ENCODE peak calls at places on chromosome 4, in six cellular contexts. O is upper lobe of left lung, U is IMR-90, A is heart right ventricle, R is GM23248, N is sigmoid colon. L is an unnamed sample.

GRCh38 chr4:14059006-14059405 is 431.5 kb upstream of the BOD1L1 start:
- DNase-seq in N (no peak), A (no peak), U (peak; percentile 39), O (no peak), R (peak; percentile 25), L (no peak)

GRCh38 chr4:177785000-177785399 is 342.8 kb upstream of the AGA start:
- DNase-seq in R (no peak), A (no peak), U (no peak), O (no peak), N (no peak), L (no peak)

GRCh38 chr4:40478215-40478614 is 143.1 kb downstream of the CHRNA9 start:
- DNase-seq in U (no peak), R (no peak), A (no peak), O (no peak), N (no peak), L (no peak)

GRCh38 chr4:168097161-168097560 is 4.8 kb downstream of the ANXA10 start:
- DNase-seq in A (no peak), O (no peak), R (peak; percentile 17), U (no peak), N (no peak), L (no peak)

GRCh38 chr4:836781-837301 is 10.9 kb upstream of the CPLX1 start:
- DNase-seq in O (no peak), A (no peak), U (no peak), R (no peak), N (no peak), L (peak; percentile 40)

GRCh38 chr4:88742561-88742960 is 44.9 kb upstream of the NAP1L5 start:
- DNase-seq in U (peak; percentile 36), R (no peak), O (no peak), N (no peak), A (no peak), L (no peak)

GRCh38 chr4:5809216-5809776 is 83.6 kb downstream of the CRMP1 start:
- DNase-seq in O (no peak), R (peak; percentile 20), U (peak; percentile 41), N (peak; percentile 50), A (no peak), L (no peak)

GRCh38 chr4:14596904-14597303 is 405.4 kb upstream of the CPEB2 start:
- DNase-seq in R (no peak), A (no peak), U (no peak), N (no peak), O (no peak), L (no peak)

GRCh38 chr4:67558493-67558892 is at the start of gene STAP1:
- DNase-seq in U (no peak), N (no peak), A (no peak), R (no peak), O (no peak), L (no peak)

GRCh38 chr4:36024901-36025610 is 219.3 kb downstream of the ARAP2 start:
- DNase-seq in O (no peak), N (no peak), U (no peak), R (no peak), A (no peak), L (no peak)

GRCh38 chr4:24588216-24588954 is 4.0 kb upstream of the DHX15 start:
- DNase-seq in N (no peak), A (no peak), R (no peak), U (no peak), O (no peak), L (no peak)

GRCh38 chr4:185016946-185017797 is 1.1 kb upstream of the HELT start:
- DNase-seq in O (no peak), R (peak; percentile 34), U (no peak), A (no peak), N (no peak), L (no peak)

GRCh38 chr4:56684320-56684719 is 3.2 kb upstream of the HOPX start:
- DNase-seq in A (no peak), O (no peak), R (peak; percentile 12), N (no peak), U (peak; percentile 37), L (no peak)

GRCh38 chr4:165972747-165973146 is 99.7 kb downstream of the TLL1 start:
- DNase-seq in A (no peak), R (no peak), O (no peak), U (no peak), N (no peak), L (no peak)

GRCh38 chr4:154973636-154974035 is 192.6 kb downstream of the RBM46 start:
- DNase-seq in U (no peak), N (no peak), R (no peak), A (no peak), O (no peak), L (no peak)

GRCh38 chr4:20615492-20616136 is 84.6 kb upstream of the PACRGL start:
- DNase-seq in A (no peak), N (no peak), O (no peak), R (peak; percentile 34), U (no peak), L (no peak)

GRCh38 chr4:123889376-123889945 is 492.9 kb downstream of the SPRY1 start:
- DNase-seq in O (no peak), A (no peak), N (no peak), R (no peak), U (no peak), L (no peak)

GRCh38 chr4:80431203-80431602 is 95.7 kb downstream of the CFAP299 start:
- DNase-seq in A (no peak), N (no peak), O (no peak), R (no peak), U (no peak), L (no peak)

GRCh38 chr4:80438016-80438415 is 102.5 kb downstream of the CFAP299 start:
- DNase-seq in U (no peak), R (no peak), N (no peak), A (no peak), O (no peak), L (no peak)

DNA sequence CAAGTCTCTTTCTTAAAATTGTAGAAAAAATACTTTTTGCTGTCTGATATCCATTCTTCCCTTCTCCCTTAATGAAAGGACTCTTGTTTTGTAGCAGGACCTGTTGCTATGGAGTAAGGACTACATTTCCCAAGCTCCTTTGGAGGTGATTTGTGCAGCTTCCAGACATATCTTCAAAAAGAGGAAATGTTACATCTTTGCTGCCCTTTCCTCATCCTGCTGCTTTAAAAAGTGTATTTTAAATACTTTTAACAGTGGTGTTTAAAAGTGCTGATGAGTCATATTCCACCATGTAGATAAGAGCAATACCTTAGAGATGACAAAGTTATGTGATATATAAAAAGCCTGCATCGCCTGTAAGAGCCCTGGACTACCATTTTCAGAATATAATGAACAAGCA is 98.7 kb downstream of the CFAP299 start:
- DNase-seq in U (peak; percentile 95), O (no peak), R (peak; percentile 30), N (no peak), A (no peak), L (no peak)
- H3K4me3 ChIP-seq in U (no peak overlapping the region), O (no peak overlapping the region), R (no peak overlapping the region), N (no peak overlapping the region), A (no peak overlapping the region), L (no peak overlapping the region)

DNA sequence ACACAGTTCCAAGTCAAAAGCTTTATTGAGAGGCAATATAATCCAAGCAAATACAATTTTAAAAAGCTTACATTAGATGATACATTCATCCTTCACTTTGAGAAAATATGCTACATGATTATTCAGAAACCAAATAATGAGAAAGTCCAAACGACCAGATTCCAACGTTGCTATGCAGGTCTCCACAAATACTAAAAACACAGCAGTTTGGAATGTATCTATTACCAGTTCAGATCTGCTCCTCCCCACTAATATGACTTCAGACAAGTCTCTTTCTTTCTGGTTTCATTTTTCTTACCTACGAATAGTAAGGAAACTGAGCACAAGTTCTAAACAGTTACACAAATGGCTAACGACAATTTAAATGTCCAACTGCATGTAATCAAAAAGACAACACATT is 9.5 kb downstream of the NAF1 start:
- DNase-seq in A (no peak), N (no peak), U (peak; percentile 88), O (no peak), R (peak; percentile 80), L (no peak)
- H3K36me3 ChIP-seq in A (peaks cover 38% of the 10 kb centered on the region), N (no peaks in the 10 kb centered on the region), U (no peaks in the 10 kb centered on the region), O (no peaks in the 10 kb centered on the region), R (no peaks in the 10 kb centered on the region), L (no peaks in the 10 kb centered on the region)

GRCh38 chr4:112704322-112704721 is 67.4 kb downstream of the LARP7 start:
- DNase-seq in O (no peak), N (no peak), U (no peak), R (no peak), A (no peak), L (no peak)

GRCh38 chr4:112706840-112707207 is 69.9 kb downstream of the LARP7 start:
- DNase-seq in R (no peak), O (no peak), N (no peak), A (no peak), U (no peak), L (no peak)

GRCh38 chr4:112702892-112703291 is 65.9 kb downstream of the LARP7 start:
- DNase-seq in N (no peak), O (no peak), A (no peak), U (no peak), R (peak; percentile 32), L (no peak)

GRCh38 chr4:112704991-112705845 is 68.3 kb downstream of the LARP7 start:
- DNase-seq in R (peak; percentile 82), N (peak; percentile 78), A (peak; percentile 38), O (peak; percentile 23), U (peak; percentile 58), L (peak; percentile 62)

DNA sequence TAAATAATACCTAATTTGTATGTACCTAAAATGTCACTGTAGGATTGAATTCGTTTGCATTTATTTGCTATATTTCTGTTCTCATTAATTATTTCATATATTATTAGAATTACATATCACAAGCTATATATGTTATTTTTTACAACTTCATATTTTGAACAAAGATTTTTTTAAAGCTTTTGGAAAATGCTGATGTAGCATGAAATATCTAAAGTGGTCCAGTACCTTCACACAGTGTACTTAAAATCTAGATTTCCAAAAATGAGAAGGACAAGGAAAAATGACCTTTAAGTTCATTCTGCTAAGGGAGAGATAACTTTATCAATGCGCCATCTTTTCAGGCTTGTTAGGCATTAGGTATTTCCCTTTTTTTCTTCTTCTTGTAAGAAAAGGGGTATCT is 71.8 kb downstream of the LARP7 start:
- DNase-seq in A (no peak), R (no peak), N (no peak), U (no peak), O (no peak), L (no peak)
- H3K4me3 ChIP-seq in A (no peak overlapping the region), R (no peak overlapping the region), N (no peak overlapping the region), U (no peak overlapping the region), O (no peak overlapping the region), L (no peak overlapping the region)

GRCh38 chr4:86818211-86818610 is 31.0 kb downstream of the SLC10A6 start:
- DNase-seq in A (no peak), N (no peak), R (no peak), O (no peak), U (peak; percentile 58), L (no peak)

GRCh38 chr4:86810867-86811266 is 38.3 kb downstream of the SLC10A6 start:
- DNase-seq in N (no peak), O (no peak), U (no peak), A (no peak), R (no peak), L (no peak)

GRCh38 chr4:86818845-86819244 is 30.3 kb downstream of the SLC10A6 start:
- DNase-seq in A (no peak), N (no peak), R (no peak), U (no peak), O (no peak), L (no peak)

GRCh38 chr4:86816463-86817107 is 32.6 kb downstream of the SLC10A6 start:
- DNase-seq in N (peak; percentile 68), U (peak; percentile 24), R (peak; percentile 56), A (peak; percentile 13), O (no peak), L (no peak)

GRCh38 chr4:86815653-86816052 is 33.5 kb downstream of the SLC10A6 start:
- DNase-seq in O (no peak), R (no peak), U (no peak), N (no peak), A (no peak), L (no peak)
- H3K36me3 ChIP-seq in O (peaks cover 6% of the 10 kb centered on the region), R (peaks cover 38% of the 10 kb centered on the region), U (peaks cover 20% of the 10 kb centered on the region), N (no peaks in the 10 kb centered on the region), A (peaks cover 14% of the 10 kb centered on the region), L (peaks cover 2% of the 10 kb centered on the region)